ENCODE peak calls at places on chromosomes 12 and 14, in five cellular contexts. V is SK-N-SH, B is stomach, E is GM23338, P is transverse colon. N is an unnamed sample.

GRCh38 chr14:87944987-87945604 is 47.9 kb downstream of the GALC start:
- DNase-seq in V (peak), B (no peak), E (peak), P (no peak), N (no peak)

GRCh38 chr14:56798447-56799326 is 11.6 kb downstream of the OTX2 start:
- DNase-seq in V (no peak), B (no peak), E (peak), P (no peak), N (no peak)

GRCh38 chr12:114416028-114416427 is 10.1 kb upstream of the TBX5 start:
- DNase-seq in V (no peak), B (no peak), E (no peak), P (no peak), N (no peak)

GRCh38 chr14:54922598-54922997 is 20.0 kb upstream of the GCH1 start:
- DNase-seq in V (peak), B (no peak), E (no peak), P (no peak), N (no peak)

GRCh38 chr12:95006206-95006605 is 2.7 kb upstream of the NDUFA12 start:
- DNase-seq in V (no peak), B (no peak), E (no peak), P (no peak), N (no peak)

GRCh38 chr14:90782892-90783291 is 33.3 kb downstream of the TTC7B start:
- DNase-seq in V (no peak), B (no peak), E (no peak), P (no peak), N (peak)

GRCh38 chr12:115341442-115341841 is 657.5 kb upstream of the TBX3 start:
- DNase-seq in V (no peak), B (peak), E (no peak), P (peak), N (peak)

GRCh38 chr12:58262796-58263195 is 321.4 kb downstream of the ATP23 start:
- DNase-seq in V (no peak), B (no peak), E (no peak), P (no peak), N (no peak)

GRCh38 chr12:76032043-76032981 is 736 bp upstream of the PHLDA1 start:
- DNase-seq in V (peak), B (peak), E (peak), P (peak), N (peak)

GRCh38 chr14:64253672-64254071 is 40.5 kb downstream of the ESR2 start:
- DNase-seq in V (no peak), B (no peak), E (no peak), P (no peak), N (no peak)
- TF ChIP-seq CTCF in V (no peak), B (no peak), E (no peak), P (no peak), N (no peak)

DNA sequence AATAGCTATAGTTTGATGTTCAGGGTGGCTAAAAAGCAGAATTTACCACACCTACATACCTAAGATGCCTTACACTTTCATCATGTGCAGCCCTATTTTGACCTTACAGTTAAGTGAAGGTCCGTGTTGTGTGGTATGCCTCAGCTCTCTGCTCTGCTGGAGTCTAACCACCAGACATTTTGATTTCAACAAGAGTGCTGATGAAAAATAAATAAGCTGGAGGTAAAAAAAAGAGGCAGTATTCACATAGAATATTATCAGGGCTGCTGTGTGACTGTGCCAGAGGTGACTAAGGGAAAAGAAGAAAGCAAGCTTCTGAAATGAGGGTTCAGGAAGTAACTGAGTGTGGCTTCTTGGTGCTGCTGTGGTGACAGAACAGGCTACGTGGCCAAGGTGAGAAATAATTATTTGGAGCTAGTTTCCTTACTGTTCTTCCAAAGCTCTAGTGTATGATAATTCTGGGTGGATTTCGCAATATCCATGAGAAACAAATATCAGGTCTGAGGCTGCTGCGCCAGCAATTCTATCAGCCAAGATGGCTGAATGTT is 188.8 kb downstream of the STXBP6 start:
- DNase-seq in V (no peak), B (no peak), E (no peak), P (no peak), N (no peak)
- TF ChIP-seq POLR2AphosphoS5 in V (no peak), B (no peak), E (no peak), P (no peak), N (no peak)

DNA sequence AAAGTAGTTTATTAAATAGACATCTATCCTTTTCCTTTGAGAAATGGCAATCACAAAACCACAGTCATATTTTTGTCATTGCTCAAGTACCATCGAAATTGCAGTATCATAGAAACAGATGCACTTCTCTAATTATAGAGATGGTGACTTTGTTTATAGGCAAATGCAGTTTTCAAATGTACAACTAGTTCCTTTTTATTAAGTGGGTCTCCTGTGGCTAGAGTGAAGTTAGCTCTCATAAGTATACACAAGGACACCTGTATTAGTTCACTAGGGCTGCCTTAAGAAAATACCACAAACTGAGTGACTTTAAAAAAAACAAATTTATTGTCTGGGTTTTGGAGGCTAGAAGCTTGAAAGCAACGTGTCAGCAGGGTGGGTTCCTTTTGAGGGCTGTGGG is 62.8 kb downstream of the OTOGL start:
- DNase-seq in V (no peak), B (no peak), E (no peak), P (no peak), N (no peak)
- TF ChIP-seq CTCF in V (no peak), B (no peak), E (no peak), P (no peak), N (no peak)

GRCh38 chr12:57182918-57183575 is 33.5 kb upstream of the NXPH4 start:
- DNase-seq in V (peak), B (peak), E (peak), P (peak), N (peak)
- TF ChIP-seq POLR2AphosphoS5 in V (peak), B (peak), E (no peak), P (no peak), N (no peak)

DNA sequence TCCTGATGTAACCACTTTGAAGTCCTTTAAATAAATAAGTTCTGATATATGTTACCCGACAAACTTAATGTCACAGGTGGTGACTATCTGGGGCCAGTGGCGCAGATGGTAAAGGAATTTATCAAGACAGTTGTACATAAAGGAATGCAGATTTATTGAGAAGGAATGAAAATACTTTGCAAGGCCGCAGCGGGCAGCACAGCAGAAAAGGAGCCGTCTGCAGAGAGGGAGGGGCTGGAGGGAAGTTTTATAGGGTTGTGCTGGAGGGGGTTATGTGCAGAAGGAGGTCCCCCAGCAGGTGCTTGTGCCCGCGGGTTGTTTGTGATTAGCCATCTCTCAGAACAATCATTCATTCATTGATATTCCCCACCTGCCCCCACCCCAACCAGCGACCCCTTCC is 17.4 kb downstream of the GPRC5D start:
- DNase-seq in V (no peak), B (no peak), E (no peak), P (no peak), N (no peak)
- TF ChIP-seq CTCF in V (no peak), B (no peak), E (no peak), P (no peak), N (no peak)

GRCh38 chr12:120157678-120158077 is 36.8 kb downstream of the GCN1 start:
- DNase-seq in V (no peak), B (no peak), E (no peak), P (no peak), N (no peak)

GRCh38 chr12:120155072-120155471 is 38.5 kb upstream of the RAB35 start:
- DNase-seq in V (no peak), B (no peak), E (no peak), P (no peak), N (no peak)

GRCh38 chr12:120159509-120160237 is 34.8 kb downstream of the GCN1 start:
- DNase-seq in V (no peak), B (no peak), E (no peak), P (no peak), N (peak)

GRCh38 chr12:120156315-120157259 is 37.9 kb downstream of the GCN1 start:
- DNase-seq in V (no peak), B (no peak), E (no peak), P (no peak), N (no peak)

DNA sequence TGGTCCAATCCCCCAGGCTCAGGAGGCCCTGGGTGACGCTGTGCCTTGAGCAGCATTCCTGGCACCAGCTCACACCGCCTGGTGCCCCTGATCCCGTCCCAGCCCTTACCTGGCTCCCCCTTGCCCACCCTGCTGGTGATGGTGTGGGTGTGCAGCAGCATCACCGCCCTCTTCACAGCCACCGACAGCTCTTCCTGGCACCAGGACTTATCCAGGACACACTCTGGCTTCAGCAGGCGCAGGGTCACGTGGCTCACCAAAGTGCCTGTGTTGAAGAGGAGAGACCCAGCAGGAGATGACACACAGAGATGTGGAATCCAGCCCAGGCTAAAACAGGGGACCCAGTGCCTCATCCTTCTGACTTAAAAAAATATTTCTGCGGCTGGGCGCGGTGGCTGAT is 36.2 kb downstream of the GCN1 start:
- DNase-seq in V (no peak), B (no peak), E (no peak), P (no peak), N (no peak)
- TF ChIP-seq POLR2AphosphoS5 in V (no peak), B (no peak), E (no peak), P (no peak), N (no peak)

DNA sequence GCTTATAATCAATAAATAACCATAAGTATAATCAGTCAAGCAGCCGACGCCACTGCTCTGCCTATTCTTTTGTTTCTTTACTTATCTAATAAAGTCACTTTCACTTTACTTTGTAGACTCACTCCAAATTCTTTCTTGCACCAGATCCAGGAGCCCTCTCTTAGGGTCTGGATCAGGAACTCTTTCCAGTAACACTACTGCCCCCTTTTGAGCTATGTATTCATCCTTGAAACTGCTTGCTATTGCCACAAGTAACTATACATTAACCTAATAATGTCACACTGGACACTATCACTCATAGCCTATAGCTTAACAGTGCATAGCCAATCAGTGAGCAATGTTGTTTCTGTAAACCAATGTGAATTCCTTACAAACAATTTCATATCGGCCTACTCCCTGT is 2.8 kb upstream of the NID2 start:
- DNase-seq in V (no peak), B (no peak), E (peak), P (no peak), N (no peak)
- TF ChIP-seq CTCF in V (peak), B (no peak), E (peak), P (no peak), N (no peak)